ENCODE peak calls at places on chromosomes 5 and 9, in four cellular contexts. P, O, D and C are unnamed samples.

GRCh38 chr5:136655429-136655828 is 290.1 kb upstream of the TRPC7 start:
- DNase-seq in P (no peak), O (peak), D (no peak), C (no peak)

GRCh38 chr5:90477073-90477472 is 2.4 kb downstream of the POLR3G start:
- DNase-seq in O (no peak), P (no peak), D (no peak), C (no peak)

GRCh38 chr5:125883223-125883622 is 540.0 kb upstream of the GRAMD2B start:
- DNase-seq in O (no peak), D (no peak), P (no peak), C (no peak)

GRCh38 chr5:74542477-74542876 is 98.1 kb downstream of the ENC1 start:
- DNase-seq in O (peak), P (peak), D (peak), C (no peak)

GRCh38 chr9:132858756-132859155 is 19.3 kb downstream of the AK8 start:
- DNase-seq in D (no peak), O (peak), P (no peak), C (no peak)

GRCh38 chr9:32968101-32969011 is 33.1 kb downstream of the APTX start:
- DNase-seq in D (peak), O (peak), P (peak), C (peak)

GRCh38 chr9:71681104-71681707 is 87.1 kb downstream of the CEMIP2 start:
- DNase-seq in D (no peak), P (no peak), O (no peak), C (no peak)

GRCh38 chr5:60487885-60488425 is 212.0 kb downstream of the DEPDC1B start:
- DNase-seq in O (peak), D (no peak), P (no peak), C (no peak)

GRCh38 chr9:81868145-81868544 is 60.1 kb upstream of the SPATA31D4 start:
- DNase-seq in D (no peak), P (no peak), O (no peak), C (no peak)

GRCh38 chr5:81397169-81397568 is 3.2 kb upstream of the ACOT12 start:
- DNase-seq in O (no peak), P (peak), D (peak), C (peak)

GRCh38 chr5:81398741-81399140 is 4.8 kb upstream of the ACOT12 start:
- DNase-seq in D (no peak), O (no peak), P (no peak), C (no peak)

GRCh38 chr5:81395262-81395661 is 1.3 kb upstream of the ACOT12 start:
- DNase-seq in P (no peak), O (no peak), D (no peak), C (no peak)

GRCh38 chr5:81393430-81393782 is 528 bp downstream of the ACOT12 start:
- DNase-seq in P (no peak), O (no peak), D (no peak), C (no peak)

DNA sequence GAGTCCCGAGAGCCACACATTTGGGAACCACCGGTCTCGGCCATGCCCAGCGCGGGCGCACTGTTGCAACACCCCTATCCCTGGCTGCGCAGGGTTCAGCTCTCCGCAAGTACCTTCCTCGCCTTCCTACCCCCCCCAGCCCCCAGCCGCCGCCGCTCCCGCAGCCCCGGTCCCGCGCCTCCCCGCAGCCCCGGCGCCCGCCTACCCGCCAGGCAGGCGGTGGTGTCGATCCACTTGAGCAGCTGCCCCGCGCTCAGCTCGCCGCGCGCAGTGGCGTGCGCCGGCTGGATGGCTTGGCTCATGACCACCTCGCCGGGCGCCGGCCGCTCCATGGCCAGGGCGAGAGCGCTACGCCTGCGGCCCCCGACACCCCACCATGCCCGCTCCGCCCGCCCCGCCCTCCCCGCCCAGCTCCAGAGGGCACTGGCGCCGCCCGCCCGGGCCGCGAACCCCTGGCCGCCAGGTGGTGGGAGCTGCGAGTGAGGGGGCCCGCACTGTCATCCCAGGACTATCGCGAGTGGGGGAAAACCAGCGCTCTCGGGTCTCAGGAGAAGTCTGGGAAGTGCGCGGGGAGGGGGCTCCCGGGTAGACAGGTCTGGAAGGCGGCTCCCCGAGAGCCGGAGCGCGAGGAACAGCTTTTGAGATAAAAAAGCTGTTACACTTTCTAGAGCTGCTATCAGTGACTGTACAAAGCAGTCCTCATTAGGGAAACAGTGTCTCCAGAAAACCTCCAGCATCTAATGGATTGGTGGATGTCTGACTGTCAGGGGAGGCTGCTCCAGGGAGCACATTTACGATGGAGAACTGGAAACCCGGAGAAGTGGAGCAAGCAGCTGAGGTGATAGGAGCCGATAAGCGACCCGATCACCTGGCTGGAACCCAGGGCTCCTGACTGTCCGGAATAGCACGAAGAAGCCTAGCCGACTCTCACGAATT is at the start of gene ACOT12:
- DNase-seq in D (peak), O (no peak), P (peak), C (peak)
- H3K4me3 ChIP-seq in D (peak), O (peak), P (peak), C (peak)

GRCh38 chr9:89243296-89244061 is 64.9 kb upstream of the SHC3 start:
- DNase-seq in O (no peak), P (no peak), D (no peak), C (no peak)
- H3K4me3 ChIP-seq in O (no peak), P (no peak), D (no peak), C (no peak)

GRCh38 chr5:98432378-98432777 is 341.1 kb upstream of the RGMB start:
- DNase-seq in O (no peak), D (no peak), P (no peak), C (no peak)

GRCh38 chr5:98433022-98433421 is 340.4 kb upstream of the RGMB start:
- DNase-seq in P (peak), O (no peak), D (no peak), C (no peak)

GRCh38 chr5:98425626-98426025 is 347.8 kb upstream of the RGMB start:
- DNase-seq in P (no peak), O (no peak), D (no peak), C (no peak)

GRCh38 chr5:98424681-98425454 is 348.6 kb upstream of the RGMB start:
- DNase-seq in D (no peak), P (no peak), O (no peak), C (no peak)

GRCh38 chr5:98428806-98429205 is 344.7 kb upstream of the RGMB start:
- DNase-seq in D (peak), O (no peak), P (peak), C (no peak)
- H3K4me3 ChIP-seq in D (no peak), O (no peak), P (no peak), C (no peak)

GRCh38 chr9:94166237-94167054 is 82.2 kb downstream of the PTPDC1 start:
- DNase-seq in O (peak), P (peak), D (peak), C (peak)
- H3K4me3 ChIP-seq in O (peak), P (peak), D (peak), C (peak)

GRCh38 chr9:21789541-21790037 is 12.8 kb upstream of the MTAP start:
- DNase-seq in P (peak), O (peak), D (peak), C (peak)
- H3K4me3 ChIP-seq in P (no peak), O (peak), D (peak), C (peak)

GRCh38 chr9:114086009-114086408 is 7.9 kb upstream of the AMBP start:
- DNase-seq in D (no peak), P (no peak), O (peak), C (peak)
- H3K4me3 ChIP-seq in D (no peak), P (no peak), O (no peak), C (no peak)

DNA sequence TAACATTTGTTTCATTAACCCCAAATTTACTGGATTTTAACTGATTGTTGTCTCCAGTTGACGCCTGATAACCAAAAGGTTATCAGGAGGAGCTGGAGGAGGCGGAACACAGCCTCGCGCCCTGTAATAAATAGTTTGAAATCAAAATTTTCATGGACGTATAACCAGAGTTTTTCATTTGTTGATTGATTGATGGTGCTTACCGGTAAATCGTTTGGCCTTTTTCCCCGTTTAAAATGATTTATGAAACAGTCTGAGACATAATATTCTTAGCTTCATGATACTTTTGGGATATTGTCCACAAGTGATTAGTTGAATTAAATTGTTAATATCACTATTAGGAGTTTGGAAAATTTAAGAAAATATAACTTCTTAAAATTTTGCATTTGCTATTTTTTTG is 1.7 kb downstream of the FOCAD start:
- DNase-seq in O (no peak), P (no peak), D (no peak), C (no peak)
- H3K4me3 ChIP-seq in O (peak), P (no peak), D (peak), C (peak)

GRCh38 chr9:109245300-109245897 is 75.5 kb downstream of the EPB41L4B start:
- DNase-seq in O (peak), D (peak), P (no peak), C (no peak)
- H3K4me3 ChIP-seq in O (no peak), D (no peak), P (no peak), C (no peak)

GRCh38 chr5:169583101-169583423 is 511 bp upstream of the SPDL1 start:
- DNase-seq in P (no peak), O (no peak), D (no peak), C (no peak)
- H3K4me3 ChIP-seq in P (peak), O (peak), D (peak), C (peak)

DNA sequence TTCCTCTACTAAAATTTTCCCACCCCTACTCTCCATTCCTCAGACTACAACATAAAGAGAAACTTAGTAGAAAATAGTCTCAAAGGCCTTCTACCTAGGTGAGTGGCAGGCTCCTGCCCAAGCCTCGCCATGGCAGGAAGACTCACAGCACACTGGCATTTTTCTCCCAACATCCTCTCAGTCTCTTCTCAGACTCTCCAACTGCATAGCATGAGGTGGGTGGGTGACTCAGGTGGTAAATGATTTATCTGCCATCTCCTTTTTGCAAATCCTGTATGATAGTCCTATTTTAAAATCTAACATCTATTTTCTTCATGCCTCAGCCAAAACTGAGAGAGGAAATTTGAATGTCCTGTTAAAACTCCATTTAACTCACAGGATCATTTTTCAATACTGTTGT is 33.5 kb upstream of the GRIA1 start:
- DNase-seq in D (no peak), O (no peak), P (no peak), C (no peak)
- H3K4me3 ChIP-seq in D (no peak), O (no peak), P (no peak), C (no peak)